ENCODE peak calls at places on chromosomes 13 and 19, in eight cellular contexts. J is WTC11, H is progenitor cell of endocrine pancreas, W is suprapubic skin, Z is tibial artery, O is cardiac muscle cell, E is pancreas, M is stomach. X is an unnamed sample.

GRCh38 chr19:42529248-42529764 is 1.0 kb upstream of the CEACAM1 start:
- DNase-seq in J (peak), H (peak), W (no peak), Z (no peak), O (peak), E (peak), M (peak), X (peak)

GRCh38 chr13:47216176-47216822 is 319.4 kb upstream of the HTR2A start:
- DNase-seq in J (no peak), H (no peak), W (no peak), Z (no peak), O (no peak), E (no peak), M (no peak), X (no peak)

GRCh38 chr13:98570929-98571372 is 6.0 kb downstream of the STK24 start:
- DNase-seq in J (no peak), H (no peak), W (no peak), Z (no peak), O (no peak), E (no peak), M (peak), X (no peak)

GRCh38 chr13:59103004-59103768 is 1060.5 kb downstream of the DIAPH3 start:
- DNase-seq in J (no peak), H (no peak), W (no peak), Z (no peak), O (peak), E (no peak), M (no peak), X (no peak)

GRCh38 chr19:41746593-41747227 is 8.6 kb upstream of the CEACAM6 start:
- DNase-seq in J (peak), H (no peak), W (no peak), Z (no peak), O (peak), E (no peak), M (peak), X (peak)

GRCh38 chr13:20429682-20430081 is 96.0 kb downstream of the CRYL1 start:
- DNase-seq in J (no peak), H (no peak), W (no peak), Z (no peak), O (no peak), E (no peak), M (no peak), X (no peak)

GRCh38 chr19:40245506-40246128 is 19.1 kb upstream of the CCNP start:
- DNase-seq in J (no peak), H (no peak), W (no peak), Z (no peak), O (no peak), E (no peak), M (no peak), X (no peak)

GRCh38 chr19:48543121-48543710 is 8.8 kb upstream of the SULT2B1 start:
- DNase-seq in J (no peak), H (no peak), W (no peak), Z (no peak), O (peak), E (peak), M (peak), X (no peak)

GRCh38 chr13:28313579-28313978 is 175.2 kb downstream of the PAN3 start:
- DNase-seq in J (peak), H (no peak), W (no peak), Z (no peak), O (peak), E (no peak), M (no peak), X (no peak)

GRCh38 chr13:36530050-36530789 is 97.9 kb downstream of the CCNA1 start:
- DNase-seq in J (no peak), H (no peak), W (no peak), Z (no peak), O (peak), E (no peak), M (no peak), X (no peak)

DNA sequence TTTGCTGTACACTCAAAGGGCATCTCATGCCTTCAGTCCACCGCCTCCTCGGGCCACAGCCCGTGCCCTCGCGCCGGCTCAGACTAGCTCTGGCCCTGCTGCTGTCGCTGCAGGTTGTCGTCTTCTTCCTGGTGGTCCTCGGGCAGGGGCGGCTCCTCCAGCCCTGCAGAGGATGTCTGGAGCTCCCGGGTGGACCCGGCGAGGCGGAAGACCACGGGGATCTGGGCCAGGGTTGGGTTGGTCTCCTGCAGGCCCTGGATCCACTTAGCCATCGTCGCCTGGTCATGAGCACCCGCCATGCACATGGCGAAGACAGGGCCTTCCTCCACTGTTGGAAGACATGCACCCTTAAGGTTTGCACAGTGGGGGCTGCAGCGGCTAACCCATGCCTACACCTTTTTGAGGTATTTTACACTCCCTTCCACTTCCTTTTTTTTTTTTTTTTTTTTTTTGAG is 489 bp upstream of the ZNF653 start:
- DNase-seq in J (no peak), H (no peak), W (no peak), Z (no peak), O (no peak), E (peak), M (no peak), X (no peak)
- TF ChIP-seq CTCF in J (no peak), H (no peak), W (no peak), Z (no peak), O (no peak), E (no peak), M (no peak), X (no peak)

DNA sequence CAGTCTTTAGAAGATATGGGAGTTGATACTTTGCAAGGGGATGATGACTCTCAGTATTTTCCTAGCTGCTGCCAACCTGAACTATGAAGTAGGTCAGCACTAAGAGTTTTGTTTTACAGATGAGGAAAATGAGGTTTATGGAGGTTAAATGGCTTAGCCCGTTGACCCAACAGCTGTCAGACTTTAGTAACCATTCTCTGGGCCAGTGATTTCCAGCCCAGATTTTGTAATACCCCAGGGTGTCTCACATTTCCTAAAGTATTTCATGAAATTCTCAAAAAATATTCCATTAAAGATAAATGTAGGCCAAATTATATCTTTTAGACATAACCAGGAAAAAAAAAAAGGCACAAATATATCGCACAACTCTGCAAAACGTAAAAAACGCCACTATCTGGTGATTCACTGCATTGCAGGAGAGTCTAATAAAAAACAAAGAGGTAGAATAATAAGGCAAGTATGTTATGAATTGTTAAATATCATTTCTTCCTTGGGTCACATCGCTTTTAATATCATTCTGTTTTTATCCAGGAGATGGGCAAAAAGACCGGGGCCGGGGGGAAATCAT is 112.5 kb downstream of the DACH1 start:
- DNase-seq in J (no peak), H (no peak), W (no peak), Z (no peak), O (no peak), E (no peak), M (no peak), X (no peak)
- TF ChIP-seq CTCF in J (peak), H (peak), W (no peak), Z (no peak), O (no peak), E (no peak), M (no peak), X (no peak)

GRCh38 chr13:49995535-49996165 is 1.2 kb upstream of the TRIM13 start:
- DNase-seq in J (no peak), H (no peak), W (no peak), Z (no peak), O (peak), E (no peak), M (no peak), X (no peak)
- TF ChIP-seq CTCF in J (no peak), H (no peak), W (no peak), Z (no peak), O (no peak), E (no peak), M (no peak), X (no peak)

DNA sequence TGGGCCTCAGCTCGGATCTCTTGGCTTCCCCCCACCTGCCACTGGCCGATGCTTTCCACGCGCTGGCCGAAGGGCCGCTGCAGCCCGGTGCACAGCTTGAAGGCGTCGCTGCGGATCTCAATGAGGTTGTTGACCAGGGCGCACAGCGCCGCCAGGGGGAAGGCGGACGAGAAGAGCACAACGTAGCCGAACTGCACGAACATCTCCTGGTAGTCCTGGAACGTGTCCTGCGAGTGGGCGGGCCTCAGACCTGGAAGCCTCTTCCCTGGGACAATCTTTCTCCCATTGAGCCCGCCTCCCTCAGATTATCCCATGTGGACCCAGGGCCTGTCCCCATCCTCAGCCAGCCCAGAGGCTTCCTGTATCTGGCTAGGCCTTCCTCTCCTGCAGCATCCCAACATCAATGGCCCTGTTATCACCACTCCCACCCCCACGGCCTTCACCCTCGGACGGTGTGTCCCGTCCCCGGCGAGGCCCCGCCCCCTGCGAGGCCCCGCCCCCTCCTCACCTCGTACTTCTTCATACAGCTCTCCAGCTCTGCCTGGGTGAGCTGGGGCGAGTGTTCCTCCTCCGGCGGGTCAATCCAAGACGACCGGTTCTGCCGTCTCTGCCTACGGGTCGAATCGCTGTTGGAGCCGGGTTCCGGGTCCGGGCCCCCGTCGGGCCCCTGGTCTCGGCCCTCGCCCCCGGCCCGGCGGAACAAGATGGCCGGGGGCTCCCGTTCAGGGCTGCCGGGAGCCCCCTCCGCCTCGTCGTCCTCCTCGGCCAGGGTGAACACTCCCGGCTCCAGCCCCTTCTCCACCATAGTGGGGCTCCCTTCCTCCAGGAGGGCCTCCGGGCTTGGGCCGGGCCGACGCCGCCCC is 6.8 kb downstream of the ANO8 start:
- DNase-seq in J (peak), H (peak), W (no peak), Z (no peak), O (peak), E (no peak), M (peak), X (peak)
- TF ChIP-seq CTCF in J (peak), H (peak), W (peak), Z (no peak), O (peak), E (no peak), M (no peak), X (no peak)

DNA sequence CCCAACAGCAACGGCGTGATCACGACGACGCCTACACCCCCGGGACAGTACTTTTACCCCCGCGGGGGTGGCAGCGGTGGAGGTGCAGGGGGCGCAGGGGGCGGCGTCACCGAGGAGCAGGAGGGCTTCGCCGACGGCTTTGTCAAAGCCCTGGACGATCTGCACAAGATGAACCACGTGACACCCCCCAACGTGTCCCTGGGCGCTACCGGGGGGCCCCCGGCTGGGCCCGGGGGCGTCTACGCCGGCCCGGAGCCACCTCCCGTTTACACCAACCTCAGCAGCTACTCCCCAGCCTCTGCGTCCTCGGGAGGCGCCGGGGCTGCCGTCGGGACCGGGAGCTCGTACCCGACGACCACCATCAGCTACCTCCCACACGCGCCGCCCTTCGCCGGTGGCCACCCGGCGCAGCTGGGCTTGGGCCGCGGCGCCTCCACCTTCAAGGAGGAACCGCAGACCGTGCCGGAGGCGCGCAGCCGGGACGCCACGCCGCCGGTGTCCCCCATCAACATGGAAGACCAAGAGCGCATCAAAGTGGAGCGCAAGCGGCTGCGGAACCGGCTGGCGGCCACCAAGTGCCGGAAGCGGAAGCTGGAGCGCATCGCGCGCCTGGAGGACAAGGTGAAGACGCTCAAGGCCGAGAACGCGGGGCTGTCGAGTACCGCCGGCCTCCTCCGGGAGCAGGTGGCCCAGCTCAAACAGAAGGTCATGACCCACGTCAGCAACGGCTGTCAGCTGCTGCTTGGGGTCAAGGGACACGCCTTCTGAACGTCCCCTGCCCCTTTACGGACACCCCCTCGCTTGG is 964 bp downstream of the JUNB start:
- DNase-seq in J (peak), H (no peak), W (no peak), Z (peak), O (peak), E (peak), M (peak), X (peak)
- TF ChIP-seq CTCF in J (no peak), H (no peak), W (no peak), Z (no peak), O (no peak), E (no peak), M (no peak), X (no peak)

X was measured in endothelial cell.